ENCODE peak calls at places on chromosome 22, in six cellular contexts. T is cardiac muscle cell, A is Calu3, B is stomach, V is astrocyte of the spinal cord, M is suprapubic skin. H is an unnamed sample.

GRCh38 chr22:26086359-26086758 is 82.9 kb upstream of the SEZ6L start:
- DNase-seq in T (no peak), A (no peak), B (no peak), V (no peak), M (no peak), H (no peak)

GRCh38 chr22:47610766-47611165 is 848.3 kb downstream of the TBC1D22A start:
- DNase-seq in T (no peak), A (no peak), B (no peak), V (no peak), M (no peak), H (no peak)

GRCh38 chr22:26310616-26311015 is 118.4 kb upstream of the ASPHD2 start:
- DNase-seq in T (no peak), A (no peak), B (no peak), V (no peak), M (no peak), H (no peak)

GRCh38 chr22:43802897-43803495 is 9.1 kb downstream of the EFCAB6 start:
- DNase-seq in T (no peak), A (no peak), B (no peak), V (no peak), M (no peak), H (no peak)

GRCh38 chr22:46083383-46084350 is 66.7 kb upstream of the PPARA start:
- DNase-seq in T (no peak), A (no peak), B (peak; percentile 26), V (no peak), M (peak; percentile 75), H (peak; percentile 50)

GRCh38 chr22:43346521-43346929 is 3.4 kb upstream of the SCUBE1 start:
- DNase-seq in T (peak; percentile 39), A (peak; percentile 83), B (peak; percentile 66), V (no peak), M (peak; percentile 84), H (peak; percentile 85)

GRCh38 chr22:36211237-36211881 is 9.8 kb upstream of the APOL4 start:
- DNase-seq in T (peak; percentile 75), A (no peak), B (no peak), V (peak; percentile 77), M (no peak), H (no peak)

GRCh38 chr22:36308880-36309279 is 55.9 kb downstream of the APOL1 start:
- DNase-seq in T (no peak), A (no peak), B (no peak), V (no peak), M (no peak), H (no peak)

GRCh38 chr22:49727881-49728563 is 99.7 kb downstream of the BRD1 start:
- DNase-seq in T (no peak), A (no peak), B (no peak), V (no peak), M (no peak), H (peak; percentile 34)

GRCh38 chr22:47591709-47592108 is 829.3 kb downstream of the TBC1D22A start:
- DNase-seq in T (no peak), A (no peak), B (peak; percentile 8), V (no peak), M (peak; percentile 55), H (no peak)

GRCh38 chr22:42682113-42682851 is 33.1 kb upstream of the CYB5R3 start:
- DNase-seq in T (no peak), A (no peak), B (no peak), V (no peak), M (no peak), H (no peak)

GRCh38 chr22:46830841-46831240 is 68.4 kb downstream of the TBC1D22A start:
- DNase-seq in T (no peak), A (no peak), B (no peak), V (no peak), M (no peak), H (no peak)

GRCh38 chr22:26215766-26216165 is 46.5 kb downstream of the SEZ6L start:
- DNase-seq in T (no peak), A (no peak), B (no peak), V (no peak), M (peak; percentile 23), H (no peak)

DNA sequence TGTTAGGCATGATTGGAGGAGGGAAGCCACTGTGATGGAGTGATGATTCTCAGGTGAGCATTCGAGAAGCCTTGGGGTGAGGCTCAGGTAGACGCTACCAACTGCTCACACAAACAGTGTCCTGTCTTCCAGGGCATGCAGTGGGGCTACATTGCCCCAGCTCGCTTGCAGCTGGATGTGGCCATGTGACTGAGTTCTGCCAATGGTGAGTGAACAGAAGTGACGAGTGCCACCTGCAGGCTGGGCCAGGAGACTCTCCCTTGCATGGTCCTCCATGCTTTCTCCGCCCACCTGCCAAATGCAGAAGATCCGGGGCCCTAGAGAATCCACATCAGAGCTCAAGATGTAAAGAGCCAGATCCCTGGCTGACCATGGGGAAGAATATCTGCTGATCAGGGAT is 195.9 kb downstream of the BCR start:
- DNase-seq in T (peak; percentile 6), A (no peak), B (no peak), V (no peak), M (peak; percentile 58), H (no peak)
- TF ChIP-seq CTCF in T (peak; percentile 15), A (no peak), B (no peak), V (peak; percentile 50), M (no peak), H (no peak)

DNA sequence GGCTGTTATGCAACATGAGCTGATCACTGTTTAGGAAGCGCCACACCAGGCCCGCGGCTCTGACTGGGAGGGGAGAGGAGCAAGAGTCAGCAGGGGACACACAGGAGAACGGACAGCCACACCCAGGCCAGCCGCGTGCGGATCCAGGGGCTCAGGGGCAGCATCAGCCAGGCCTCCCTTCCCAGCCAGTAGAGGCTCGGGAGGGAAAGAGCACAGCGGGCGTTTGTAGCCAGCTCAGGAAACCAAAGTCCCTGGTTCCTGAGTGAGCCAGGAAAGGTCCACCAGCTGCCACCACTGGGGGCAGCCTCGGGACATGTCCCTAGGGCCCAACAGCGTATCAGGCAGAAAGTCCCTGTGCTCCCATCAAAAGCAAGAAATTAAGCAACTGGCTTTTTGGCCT is 71.8 kb upstream of the PITPNB start:
- DNase-seq in T (peak; percentile 63), A (peak; percentile 45), B (peak; percentile 35), V (peak; percentile 42), M (peak; percentile 82), H (peak; percentile 32)
- TF ChIP-seq CTCF in T (peak; percentile 64), A (peak; percentile 22), B (no peak), V (peak; percentile 61), M (peak; percentile 36), H (no peak)

GRCh38 chr22:39530692-39531331 is 1.7 kb downstream of the RPS19BP1 start:
- DNase-seq in T (peak; percentile 61), A (peak; percentile 35), B (no peak), V (peak; percentile 36), M (no peak), H (no peak)
- TF ChIP-seq CTCF in T (peak; percentile 36), A (peak; percentile 32), B (peak; percentile 13), V (peak; percentile 28), M (peak; percentile 22), H (no peak)

DNA sequence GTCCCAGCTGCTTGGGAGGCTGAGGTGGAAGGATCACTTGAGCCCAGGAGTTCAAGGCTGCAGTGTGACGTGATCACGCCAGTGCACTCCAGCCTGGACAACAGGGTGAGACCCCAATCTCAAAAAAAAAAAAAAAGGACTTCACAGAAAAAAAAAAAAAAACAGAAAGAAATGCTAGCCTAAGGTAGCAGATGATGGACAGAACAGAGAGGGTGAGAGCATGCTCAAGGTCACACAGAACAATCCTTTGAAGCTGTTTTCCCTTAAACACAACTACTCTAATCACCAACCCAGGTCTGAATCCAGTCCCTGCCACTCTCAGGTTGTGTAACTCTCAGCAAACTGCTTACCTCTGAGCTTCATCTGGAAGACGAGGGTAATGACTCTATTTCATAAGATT is 9.7 kb downstream of the ZMAT5 start:
- DNase-seq in T (no peak), A (no peak), B (no peak), V (no peak), M (no peak), H (no peak)
- TF ChIP-seq CTCF in T (no peak), A (no peak), B (no peak), V (no peak), M (no peak), H (no peak)

DNA sequence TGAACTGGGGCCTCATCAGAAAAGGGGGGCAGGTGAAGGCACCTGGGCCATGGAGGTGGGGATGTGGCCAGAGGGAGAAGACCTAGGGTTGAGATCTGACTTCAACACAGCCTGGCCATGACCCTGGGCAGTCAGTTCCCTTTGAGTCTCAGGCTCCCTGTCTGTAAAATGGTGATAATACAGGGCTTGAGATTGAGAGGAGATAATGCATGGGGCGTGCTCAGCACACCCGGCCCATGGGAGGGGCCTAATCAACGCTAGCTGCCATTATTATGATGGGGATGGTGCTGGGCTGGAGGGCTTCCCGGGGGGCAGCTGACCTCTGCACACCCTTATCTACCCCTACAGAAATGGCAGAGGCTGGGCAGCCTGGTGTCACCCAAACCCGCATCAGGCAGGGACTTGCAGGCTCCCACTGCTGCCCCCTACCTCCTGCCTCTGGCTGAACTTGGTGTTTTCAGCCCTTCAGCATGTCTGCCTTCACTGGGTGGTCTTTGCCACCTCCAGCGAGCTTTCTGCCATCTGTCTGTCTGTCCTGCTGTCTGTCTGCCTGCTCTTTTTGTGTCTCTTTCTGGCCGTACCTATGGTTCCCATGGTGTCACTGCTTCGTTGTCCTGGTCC is 84.5 kb downstream of the CACNA1I start:
- DNase-seq in T (no peak), A (no peak), B (no peak), V (no peak), M (no peak), H (no peak)
- TF ChIP-seq CTCF in T (peak; percentile 22), A (peak; percentile 33), B (no peak), V (peak; percentile 2), M (no peak), H (no peak)

GRCh38 chr22:21641417-21641794 is 696 bp upstream of the SDF2L1 start:
- DNase-seq in T (peak; percentile 64), A (peak; percentile 68), B (peak; percentile 53), V (peak; percentile 51), M (no peak), H (no peak)
- TF ChIP-seq CTCF in T (peak; percentile 62), A (peak; percentile 57), B (peak; percentile 19), V (peak; percentile 58), M (no peak), H (no peak)

H was measured in left lung.